ENCODE peak calls at places on chromosomes 2 and 18, in seven cellular contexts. One of them, this sample, is unnamed.

GRCh38 chr2:101272045-101272784 is 19.5 kb downstream of the CNOT11 start:
- DNase-seq in stimulated activated CD4-positive, alpha-beta T cell treated with anti-CD3 and anti-CD28 coated beads, Interleukin-1b, Interleukin-23, amount 100 ng/mL, for 24 hours: no peak
- DNase-seq in renal cortical epithelial cell: peak; percentile 69
- DNase-seq in fibroblast of villous mesenchyme: no peak
- DNase-seq in EH: no peak
- DNase-seq in omental fat pad: no peak
- DNase-seq in non-pigmented ciliary epithelial cell: no peak
- DNase-seq in this sample: no peak

GRCh38 chr2:117850015-117850414 is 35.5 kb downstream of the DDX18 start:
- DNase-seq in stimulated activated CD4-positive, alpha-beta T cell treated with anti-CD3 and anti-CD28 coated beads, Interleukin-1b, Interleukin-23, amount 100 ng/mL, for 24 hours: no peak
- DNase-seq in renal cortical epithelial cell: no peak
- DNase-seq in fibroblast of villous mesenchyme: no peak
- DNase-seq in EH: no peak
- DNase-seq in omental fat pad: no peak
- DNase-seq in non-pigmented ciliary epithelial cell: no peak
- DNase-seq in this sample: no peak

GRCh38 chr18:60936101-60936500 is 397.1 kb upstream of the CDH20 start:
- DNase-seq in stimulated activated CD4-positive, alpha-beta T cell treated with anti-CD3 and anti-CD28 coated beads, Interleukin-1b, Interleukin-23, amount 100 ng/mL, for 24 hours: no peak
- DNase-seq in renal cortical epithelial cell: no peak
- DNase-seq in fibroblast of villous mesenchyme: no peak
- DNase-seq in EH: no peak
- DNase-seq in omental fat pad: no peak
- DNase-seq in non-pigmented ciliary epithelial cell: no peak
- DNase-seq in this sample: no peak

GRCh38 chr18:26656944-26657536 is 108.7 kb upstream of the KCTD1 start:
- DNase-seq in stimulated activated CD4-positive, alpha-beta T cell treated with anti-CD3 and anti-CD28 coated beads, Interleukin-1b, Interleukin-23, amount 100 ng/mL, for 24 hours: no peak
- DNase-seq in renal cortical epithelial cell: peak; percentile 32
- DNase-seq in fibroblast of villous mesenchyme: peak; percentile 51
- DNase-seq in EH: peak; percentile 59
- DNase-seq in omental fat pad: peak; percentile 28
- DNase-seq in non-pigmented ciliary epithelial cell: no peak
- DNase-seq in this sample: peak; percentile 58

GRCh38 chr2:111007757-111008688 is 112.7 kb upstream of the BCL2L11 start:
- DNase-seq in stimulated activated CD4-positive, alpha-beta T cell treated with anti-CD3 and anti-CD28 coated beads, Interleukin-1b, Interleukin-23, amount 100 ng/mL, for 24 hours: no peak
- DNase-seq in renal cortical epithelial cell: no peak
- DNase-seq in fibroblast of villous mesenchyme: no peak
- DNase-seq in EH: no peak
- DNase-seq in omental fat pad: no peak
- DNase-seq in non-pigmented ciliary epithelial cell: no peak
- DNase-seq in this sample: no peak

GRCh38 chr2:16278421-16279200 is 338.3 kb downstream of the MYCN start:
- DNase-seq in stimulated activated CD4-positive, alpha-beta T cell treated with anti-CD3 and anti-CD28 coated beads, Interleukin-1b, Interleukin-23, amount 100 ng/mL, for 24 hours: no peak
- DNase-seq in renal cortical epithelial cell: no peak
- DNase-seq in fibroblast of villous mesenchyme: no peak
- DNase-seq in EH: no peak
- DNase-seq in omental fat pad: no peak
- DNase-seq in non-pigmented ciliary epithelial cell: no peak
- DNase-seq in this sample: no peak

GRCh38 chr2:217900010-217900779 is 102.6 kb downstream of the TNS1 start:
- DNase-seq in stimulated activated CD4-positive, alpha-beta T cell treated with anti-CD3 and anti-CD28 coated beads, Interleukin-1b, Interleukin-23, amount 100 ng/mL, for 24 hours: no peak
- DNase-seq in renal cortical epithelial cell: no peak
- DNase-seq in fibroblast of villous mesenchyme: no peak
- DNase-seq in EH: peak; percentile 29
- DNase-seq in omental fat pad: no peak
- DNase-seq in non-pigmented ciliary epithelial cell: no peak
- DNase-seq in this sample: no peak

GRCh38 chr2:240996161-240996833 is 2.1 kb upstream of the SNED1 start:
- DNase-seq in stimulated activated CD4-positive, alpha-beta T cell treated with anti-CD3 and anti-CD28 coated beads, Interleukin-1b, Interleukin-23, amount 100 ng/mL, for 24 hours: no peak
- DNase-seq in renal cortical epithelial cell: no peak
- DNase-seq in fibroblast of villous mesenchyme: no peak
- DNase-seq in EH: no peak
- DNase-seq in omental fat pad: no peak
- DNase-seq in non-pigmented ciliary epithelial cell: no peak
- DNase-seq in this sample: no peak

GRCh38 chr2:218063541-218064295 is 5.3 kb upstream of the RUFY4 start:
- DNase-seq in stimulated activated CD4-positive, alpha-beta T cell treated with anti-CD3 and anti-CD28 coated beads, Interleukin-1b, Interleukin-23, amount 100 ng/mL, for 24 hours: no peak
- DNase-seq in renal cortical epithelial cell: no peak
- DNase-seq in fibroblast of villous mesenchyme: no peak
- DNase-seq in EH: no peak
- DNase-seq in omental fat pad: no peak
- DNase-seq in non-pigmented ciliary epithelial cell: no peak
- DNase-seq in this sample: no peak

GRCh38 chr2:108640731-108641130 is 78.6 kb upstream of the RANBP2 start:
- DNase-seq in stimulated activated CD4-positive, alpha-beta T cell treated with anti-CD3 and anti-CD28 coated beads, Interleukin-1b, Interleukin-23, amount 100 ng/mL, for 24 hours: no peak
- DNase-seq in renal cortical epithelial cell: peak; percentile 92
- DNase-seq in fibroblast of villous mesenchyme: peak; percentile 89
- DNase-seq in EH: peak; percentile 92
- DNase-seq in omental fat pad: no peak
- DNase-seq in non-pigmented ciliary epithelial cell: peak; percentile 82
- DNase-seq in this sample: peak; percentile 97

GRCh38 chr18:12726774-12727550 is 24.1 kb downstream of the PSMG2 start:
- DNase-seq in stimulated activated CD4-positive, alpha-beta T cell treated with anti-CD3 and anti-CD28 coated beads, Interleukin-1b, Interleukin-23, amount 100 ng/mL, for 24 hours: peak; percentile 50
- DNase-seq in renal cortical epithelial cell: peak; percentile 70
- DNase-seq in fibroblast of villous mesenchyme: peak; percentile 81
- DNase-seq in EH: peak; percentile 74
- DNase-seq in omental fat pad: no peak
- DNase-seq in non-pigmented ciliary epithelial cell: peak; percentile 52
- DNase-seq in this sample: peak; percentile 53

GRCh38 chr18:10101293-10101701 is 187.5 kb downstream of the VAPA start:
- DNase-seq in stimulated activated CD4-positive, alpha-beta T cell treated with anti-CD3 and anti-CD28 coated beads, Interleukin-1b, Interleukin-23, amount 100 ng/mL, for 24 hours: no peak
- DNase-seq in renal cortical epithelial cell: no peak
- DNase-seq in fibroblast of villous mesenchyme: no peak
- DNase-seq in EH: peak; percentile 83
- DNase-seq in omental fat pad: no peak
- DNase-seq in non-pigmented ciliary epithelial cell: no peak
- DNase-seq in this sample: no peak

GRCh38 chr2:203446071-203446481 is 89.0 kb downstream of the RAPH1 start:
- DNase-seq in stimulated activated CD4-positive, alpha-beta T cell treated with anti-CD3 and anti-CD28 coated beads, Interleukin-1b, Interleukin-23, amount 100 ng/mL, for 24 hours: no peak
- DNase-seq in renal cortical epithelial cell: peak; percentile 48
- DNase-seq in fibroblast of villous mesenchyme: peak; percentile 60
- DNase-seq in EH: peak; percentile 80
- DNase-seq in omental fat pad: no peak
- DNase-seq in non-pigmented ciliary epithelial cell: peak; percentile 49
- DNase-seq in this sample: peak; percentile 85

GRCh38 chr2:162057426-162057825 is 16.6 kb downstream of the DPP4 start:
- DNase-seq in stimulated activated CD4-positive, alpha-beta T cell treated with anti-CD3 and anti-CD28 coated beads, Interleukin-1b, Interleukin-23, amount 100 ng/mL, for 24 hours: no peak
- DNase-seq in renal cortical epithelial cell: no peak
- DNase-seq in fibroblast of villous mesenchyme: no peak
- DNase-seq in EH: no peak
- DNase-seq in omental fat pad: no peak
- DNase-seq in non-pigmented ciliary epithelial cell: no peak
- DNase-seq in this sample: no peak

GRCh38 chr2:79935771-79936657 is 368.5 kb downstream of the LRRTM1 start:
- DNase-seq in stimulated activated CD4-positive, alpha-beta T cell treated with anti-CD3 and anti-CD28 coated beads, Interleukin-1b, Interleukin-23, amount 100 ng/mL, for 24 hours: no peak
- DNase-seq in renal cortical epithelial cell: peak; percentile 68
- DNase-seq in fibroblast of villous mesenchyme: peak; percentile 67
- DNase-seq in EH: peak; percentile 67
- DNase-seq in omental fat pad: no peak
- DNase-seq in non-pigmented ciliary epithelial cell: peak; percentile 17
- DNase-seq in this sample: peak; percentile 21

GRCh38 chr2:26575836-26576564 is 65.2 kb downstream of the CIB4 start:
- DNase-seq in stimulated activated CD4-positive, alpha-beta T cell treated with anti-CD3 and anti-CD28 coated beads, Interleukin-1b, Interleukin-23, amount 100 ng/mL, for 24 hours: no peak
- DNase-seq in renal cortical epithelial cell: no peak
- DNase-seq in fibroblast of villous mesenchyme: no peak
- DNase-seq in EH: no peak
- DNase-seq in omental fat pad: no peak
- DNase-seq in non-pigmented ciliary epithelial cell: no peak
- DNase-seq in this sample: no peak

GRCh38 chr2:9681427-9681817 is 50.6 kb upstream of the YWHAQ start:
- DNase-seq in stimulated activated CD4-positive, alpha-beta T cell treated with anti-CD3 and anti-CD28 coated beads, Interleukin-1b, Interleukin-23, amount 100 ng/mL, for 24 hours: no peak
- DNase-seq in renal cortical epithelial cell: no peak
- DNase-seq in fibroblast of villous mesenchyme: no peak
- DNase-seq in EH: no peak
- DNase-seq in omental fat pad: no peak
- DNase-seq in non-pigmented ciliary epithelial cell: no peak
- DNase-seq in this sample: no peak

GRCh38 chr2:177252808-177253531 is 11.6 kb downstream of the NFE2L2 start:
- DNase-seq in stimulated activated CD4-positive, alpha-beta T cell treated with anti-CD3 and anti-CD28 coated beads, Interleukin-1b, Interleukin-23, amount 100 ng/mL, for 24 hours: no peak
- DNase-seq in renal cortical epithelial cell: no peak
- DNase-seq in fibroblast of villous mesenchyme: no peak
- DNase-seq in EH: no peak
- DNase-seq in omental fat pad: no peak
- DNase-seq in non-pigmented ciliary epithelial cell: no peak
- DNase-seq in this sample: no peak

GRCh38 chr18:8701546-8702118 is 3.7 kb upstream of the MTCL1 start:
- DNase-seq in stimulated activated CD4-positive, alpha-beta T cell treated with anti-CD3 and anti-CD28 coated beads, Interleukin-1b, Interleukin-23, amount 100 ng/mL, for 24 hours: no peak
- DNase-seq in renal cortical epithelial cell: peak; percentile 79
- DNase-seq in fibroblast of villous mesenchyme: peak; percentile 82
- DNase-seq in EH: peak; percentile 95
- DNase-seq in omental fat pad: no peak
- DNase-seq in non-pigmented ciliary epithelial cell: no peak
- DNase-seq in this sample: peak; percentile 84

GRCh38 chr18:58805482-58806187 is 59.0 kb upstream of the ZNF532 start:
- DNase-seq in stimulated activated CD4-positive, alpha-beta T cell treated with anti-CD3 and anti-CD28 coated beads, Interleukin-1b, Interleukin-23, amount 100 ng/mL, for 24 hours: no peak
- DNase-seq in renal cortical epithelial cell: no peak
- DNase-seq in fibroblast of villous mesenchyme: peak; percentile 70
- DNase-seq in EH: peak; percentile 20
- DNase-seq in omental fat pad: no peak
- DNase-seq in non-pigmented ciliary epithelial cell: no peak
- DNase-seq in this sample: no peak

GRCh38 chr2:37912056-37912455 is 13.0 kb upstream of the RMDN2 start:
- DNase-seq in stimulated activated CD4-positive, alpha-beta T cell treated with anti-CD3 and anti-CD28 coated beads, Interleukin-1b, Interleukin-23, amount 100 ng/mL, for 24 hours: no peak
- DNase-seq in renal cortical epithelial cell: peak; percentile 89
- DNase-seq in fibroblast of villous mesenchyme: peak; percentile 36
- DNase-seq in EH: peak; percentile 71
- DNase-seq in omental fat pad: no peak
- DNase-seq in non-pigmented ciliary epithelial cell: no peak
- DNase-seq in this sample: peak; percentile 49

GRCh38 chr18:37361223-37362157 is 204.1 kb downstream of the CELF4 start:
- DNase-seq in stimulated activated CD4-positive, alpha-beta T cell treated with anti-CD3 and anti-CD28 coated beads, Interleukin-1b, Interleukin-23, amount 100 ng/mL, for 24 hours: no peak
- DNase-seq in renal cortical epithelial cell: no peak
- DNase-seq in fibroblast of villous mesenchyme: no peak
- DNase-seq in EH: no peak
- DNase-seq in omental fat pad: no peak
- DNase-seq in non-pigmented ciliary epithelial cell: no peak
- DNase-seq in this sample: no peak

GRCh38 chr2:98252394-98252793 is 93.9 kb upstream of the CNGA3 start:
- DNase-seq in stimulated activated CD4-positive, alpha-beta T cell treated with anti-CD3 and anti-CD28 coated beads, Interleukin-1b, Interleukin-23, amount 100 ng/mL, for 24 hours: no peak
- DNase-seq in renal cortical epithelial cell: no peak
- DNase-seq in fibroblast of villous mesenchyme: no peak
- DNase-seq in EH: no peak
- DNase-seq in omental fat pad: no peak
- DNase-seq in non-pigmented ciliary epithelial cell: no peak
- DNase-seq in this sample: no peak

GRCh38 chr18:4068552-4069158 is 386.5 kb downstream of the DLGAP1 start:
- DNase-seq in stimulated activated CD4-positive, alpha-beta T cell treated with anti-CD3 and anti-CD28 coated beads, Interleukin-1b, Interleukin-23, amount 100 ng/mL, for 24 hours: no peak
- DNase-seq in renal cortical epithelial cell: peak; percentile 46
- DNase-seq in fibroblast of villous mesenchyme: peak; percentile 32
- DNase-seq in EH: peak; percentile 49
- DNase-seq in omental fat pad: no peak
- DNase-seq in non-pigmented ciliary epithelial cell: peak; percentile 11
- DNase-seq in this sample: peak; percentile 19

GRCh38 chr18:9947248-9947647 is 33.4 kb downstream of the VAPA start:
- DNase-seq in stimulated activated CD4-positive, alpha-beta T cell treated with anti-CD3 and anti-CD28 coated beads, Interleukin-1b, Interleukin-23, amount 100 ng/mL, for 24 hours: no peak
- DNase-seq in renal cortical epithelial cell: no peak
- DNase-seq in fibroblast of villous mesenchyme: no peak
- DNase-seq in EH: no peak
- DNase-seq in omental fat pad: no peak
- DNase-seq in non-pigmented ciliary epithelial cell: no peak
- DNase-seq in this sample: peak; percentile 6

GRCh38 chr2:57453929-57454328 is 592.7 kb upstream of the VRK2 start:
- DNase-seq in stimulated activated CD4-positive, alpha-beta T cell treated with anti-CD3 and anti-CD28 coated beads, Interleukin-1b, Interleukin-23, amount 100 ng/mL, for 24 hours: no peak
- DNase-seq in renal cortical epithelial cell: no peak
- DNase-seq in fibroblast of villous mesenchyme: no peak
- DNase-seq in EH: no peak
- DNase-seq in omental fat pad: no peak
- DNase-seq in non-pigmented ciliary epithelial cell: no peak
- DNase-seq in this sample: peak; percentile 54

GRCh38 chr18:1370552-1370951 is 465.9 kb downstream of the ADCYAP1 start:
- DNase-seq in stimulated activated CD4-positive, alpha-beta T cell treated with anti-CD3 and anti-CD28 coated beads, Interleukin-1b, Interleukin-23, amount 100 ng/mL, for 24 hours: no peak
- DNase-seq in renal cortical epithelial cell: no peak
- DNase-seq in fibroblast of villous mesenchyme: no peak
- DNase-seq in EH: no peak
- DNase-seq in omental fat pad: no peak
- DNase-seq in non-pigmented ciliary epithelial cell: no peak
- DNase-seq in this sample: no peak

GRCh38 chr18:59743561-59743960 is 46.3 kb upstream of the CCBE1 start:
- DNase-seq in stimulated activated CD4-positive, alpha-beta T cell treated with anti-CD3 and anti-CD28 coated beads, Interleukin-1b, Interleukin-23, amount 100 ng/mL, for 24 hours: no peak
- DNase-seq in renal cortical epithelial cell: no peak
- DNase-seq in fibroblast of villous mesenchyme: peak; percentile 85
- DNase-seq in EH: peak; percentile 78
- DNase-seq in omental fat pad: no peak
- DNase-seq in non-pigmented ciliary epithelial cell: no peak
- DNase-seq in this sample: peak; percentile 79

GRCh38 chr18:66342577-66342976 is 261.3 kb downstream of the CDH19 start:
- DNase-seq in stimulated activated CD4-positive, alpha-beta T cell treated with anti-CD3 and anti-CD28 coated beads, Interleukin-1b, Interleukin-23, amount 100 ng/mL, for 24 hours: no peak
- DNase-seq in renal cortical epithelial cell: no peak
- DNase-seq in fibroblast of villous mesenchyme: no peak
- DNase-seq in EH: no peak
- DNase-seq in omental fat pad: no peak
- DNase-seq in non-pigmented ciliary epithelial cell: no peak
- DNase-seq in this sample: no peak

GRCh38 chr2:172870396-172870795 is 134.8 kb downstream of the RAPGEF4 start:
- DNase-seq in stimulated activated CD4-positive, alpha-beta T cell treated with anti-CD3 and anti-CD28 coated beads, Interleukin-1b, Interleukin-23, amount 100 ng/mL, for 24 hours: no peak
- DNase-seq in renal cortical epithelial cell: no peak
- DNase-seq in fibroblast of villous mesenchyme: peak; percentile 15
- DNase-seq in EH: no peak
- DNase-seq in omental fat pad: no peak
- DNase-seq in non-pigmented ciliary epithelial cell: no peak
- DNase-seq in this sample: no peak

GRCh38 chr2:241556734-241557133 is 1.8 kb upstream of the BOK start:
- DNase-seq in stimulated activated CD4-positive, alpha-beta T cell treated with anti-CD3 and anti-CD28 coated beads, Interleukin-1b, Interleukin-23, amount 100 ng/mL, for 24 hours: no peak
- DNase-seq in renal cortical epithelial cell: no peak
- DNase-seq in fibroblast of villous mesenchyme: no peak
- DNase-seq in EH: no peak
- DNase-seq in omental fat pad: no peak
- DNase-seq in non-pigmented ciliary epithelial cell: no peak
- DNase-seq in this sample: no peak

GRCh38 chr2:42622943-42623676 is 54.7 kb downstream of the MTA3 start:
- DNase-seq in stimulated activated CD4-positive, alpha-beta T cell treated with anti-CD3 and anti-CD28 coated beads, Interleukin-1b, Interleukin-23, amount 100 ng/mL, for 24 hours: no peak
- DNase-seq in renal cortical epithelial cell: no peak
- DNase-seq in fibroblast of villous mesenchyme: no peak
- DNase-seq in EH: no peak
- DNase-seq in omental fat pad: no peak
- DNase-seq in non-pigmented ciliary epithelial cell: no peak
- DNase-seq in this sample: no peak